ENCODE peak calls at places on chromosomes 4 and X, in nine cellular contexts. B, M, H, X, U, J, Y, W and O are unnamed samples.

GRCh38 chrX:69951756-69952155 is 98.0 kb downstream of the AWAT2 start:
- DNase-seq in M (no peak), U (peak; percentile 29), W (no peak), X (no peak), J (no peak), B (no peak), Y (no peak), H (no peak), O (peak; percentile 29)

GRCh38 chrX:928606-929005 is 283.8 kb downstream of the CRLF2 start:
- DNase-seq in J (no peak), M (no peak), B (no peak), Y (no peak), X (no peak), W (no peak), U (no peak), H (no peak), O (no peak)

GRCh38 chr4:55784747-55785146 is 34.8 kb upstream of the EXOC1L start:
- DNase-seq in M (no peak), U (no peak), W (no peak), J (no peak), Y (no peak), B (no peak), X (no peak), H (no peak), O (no peak)

GRCh38 chrX:72100051-72100755 is 31.5 kb downstream of the RTL5 start:
- DNase-seq in X (no peak), U (no peak), B (no peak), H (no peak), W (no peak), Y (no peak), J (no peak), M (no peak), O (no peak)

GRCh38 chrX:135484636-135485289 is 35.7 kb upstream of the INTS6L start:
- DNase-seq in U (peak; percentile 61), H (peak; percentile 42), Y (no peak), J (no peak), B (no peak), W (peak; percentile 51), X (peak; percentile 11), M (peak; percentile 74), O (peak; percentile 80)

GRCh38 chr4:125985856-125986255 is 671.1 kb downstream of the FAT4 start:
- DNase-seq in U (no peak), J (no peak), M (no peak), H (no peak), B (no peak), X (no peak), W (no peak), Y (no peak), O (peak; percentile 4)

GRCh38 chr4:95061220-95061619 is 303.5 kb downstream of the BMPR1B start:
- DNase-seq in J (no peak), W (peak; percentile 22), M (peak; percentile 12), H (peak; percentile 42), B (no peak), Y (no peak), U (peak; percentile 32), X (no peak), O (peak; percentile 52)

GRCh38 chrX:151722241-151722846 is 6.5 kb downstream of the FATE1 start:
- DNase-seq in U (no peak), J (peak; percentile 24), Y (peak; percentile 42), M (peak; percentile 31), X (no peak), H (peak; percentile 3), W (peak; percentile 13), B (peak; percentile 58), O (peak; percentile 14)

GRCh38 chrX:134548257-134548732 is 88.3 kb downstream of the HPRT1 start:
- DNase-seq in U (peak; percentile 25), B (no peak), J (no peak), X (no peak), Y (no peak), W (peak; percentile 39), M (no peak), H (no peak), O (no peak)

GRCh38 chrX:153474266-153474665 is 3.9 kb upstream of the HAUS7 start:
- DNase-seq in W (no peak), X (no peak), B (no peak), Y (no peak), M (no peak), J (no peak), H (no peak), U (no peak), O (no peak)

GRCh38 chr4:101888472-101888871 is 97.9 kb downstream of the BANK1 start:
- DNase-seq in X (no peak), M (no peak), W (no peak), H (no peak), B (no peak), J (no peak), U (no peak), Y (no peak), O (no peak)

GRCh38 chr4:121736735-121737351 is 28.1 kb downstream of the SMIM43 start:
- DNase-seq in U (peak; percentile 80), M (peak; percentile 82), X (peak; percentile 16), H (peak; percentile 69), B (no peak), Y (no peak), J (no peak), W (peak; percentile 73), O (peak; percentile 82)

GRCh38 chr4:26871611-26872010 is 11.0 kb downstream of the STIM2 start:
- DNase-seq in W (no peak), X (no peak), U (peak; percentile 8), H (no peak), Y (no peak), J (no peak), B (no peak), M (peak; percentile 76), O (peak; percentile 30)

GRCh38 chr4:87240341-87240740 is 19.9 kb upstream of the KLHL8 start:
- DNase-seq in Y (no peak), X (no peak), J (no peak), M (no peak), W (no peak), U (no peak), H (no peak), B (no peak), O (no peak)

GRCh38 chrX:6226053-6226645 is 2.5 kb downstream of the NLGN4X start:
- DNase-seq in Y (peak; percentile 13), M (no peak), W (no peak), J (peak; percentile 11), X (no peak), H (peak; percentile 8), B (no peak), U (no peak), O (no peak)

GRCh38 chr4:10108391-10108790 is 8.2 kb downstream of the WDR1 start:
- DNase-seq in B (no peak), U (no peak), H (no peak), W (no peak), X (no peak), J (no peak), M (no peak), Y (peak; percentile 15), O (peak; percentile 39)

GRCh38 chr4:10111067-10111801 is 5.4 kb downstream of the WDR1 start:
- DNase-seq in W (no peak), M (no peak), B (no peak), U (no peak), X (no peak), H (no peak), J (no peak), Y (peak; percentile 18), O (no peak)

GRCh38 chr4:10108818-10109783 is 7.5 kb downstream of the WDR1 start:
- DNase-seq in X (peak; percentile 62), U (peak; percentile 53), J (no peak), H (no peak), M (peak; percentile 52), W (peak; percentile 61), B (no peak), Y (peak; percentile 34), O (peak; percentile 52)

GRCh38 chr4:10112658-10113284 is 3.8 kb downstream of the WDR1 start:
- DNase-seq in X (no peak), U (no peak), Y (no peak), M (no peak), B (no peak), J (no peak), W (no peak), H (no peak), O (no peak)

DNA sequence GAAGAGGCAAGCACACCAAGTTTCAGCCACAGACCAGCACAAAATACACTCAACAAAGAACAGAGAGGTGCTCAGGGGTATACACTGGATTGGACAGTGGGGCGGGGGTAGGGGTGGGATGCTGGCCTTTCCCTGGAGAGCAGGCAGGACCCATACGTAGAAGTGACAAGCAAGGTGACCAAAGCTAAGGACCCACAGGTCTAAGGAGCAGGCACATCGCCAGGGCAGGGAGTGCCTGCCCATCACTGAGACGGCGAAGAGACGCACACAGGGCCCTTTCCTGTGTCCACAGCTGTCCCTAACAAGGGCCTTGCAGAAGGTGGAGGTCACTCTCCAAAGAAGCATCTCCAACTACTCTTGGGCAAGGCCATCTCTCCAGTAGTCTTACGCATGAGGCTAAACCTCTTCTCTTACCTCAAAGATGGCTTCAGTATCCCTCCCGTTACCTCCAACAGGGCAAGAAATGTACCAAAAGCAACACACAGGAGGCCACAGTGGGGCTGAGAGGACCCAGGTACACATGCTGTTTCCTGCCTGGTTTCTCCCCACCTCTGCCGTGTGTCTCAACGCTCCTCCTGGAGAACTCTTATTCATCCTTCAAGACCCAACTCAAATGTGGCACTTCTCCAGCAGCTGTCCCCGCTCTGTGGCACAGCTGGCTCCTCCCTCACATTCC is 6.5 kb downstream of the WDR1 start:
- DNase-seq in X (no peak), W (no peak), J (no peak), U (no peak), M (no peak), B (no peak), H (no peak), Y (peak; percentile 21), O (peak; percentile 6)
- H3K4me3 ChIP-seq in X (peak overlapping the region; percentile 7), W (no peak overlapping the region), J (no peak overlapping the region), U (no peak overlapping the region), M (no peak overlapping the region), B (no peak overlapping the region), H (no peak overlapping the region), Y (no peak overlapping the region), O (no peak overlapping the region)

GRCh38 chr4:107442538-107443083 is 277.4 kb downstream of the PAPSS1 start:
- DNase-seq in U (no peak), H (no peak), B (no peak), W (no peak), Y (no peak), X (no peak), J (no peak), M (no peak), O (no peak)
- TF ChIP-seq CTCF in U (no peak), H (no peak), B (no peak), W (no peak), Y (no peak), X (no peak), J (no peak), M (no peak), O (no peak)

GRCh38 chrX:15985937-15986336 is 131.3 kb upstream of the AP1S2 start:
- DNase-seq in U (peak; percentile 3), Y (no peak), W (peak; percentile 28), M (no peak), X (no peak), B (no peak), H (no peak), J (no peak), O (no peak)
- H3K4me3 ChIP-seq in U (no peak overlapping the region), Y (no peak overlapping the region), W (no peak overlapping the region), M (no peak overlapping the region), X (no peak overlapping the region), B (no peak overlapping the region), H (no peak overlapping the region), J (no peak overlapping the region), O (no peak overlapping the region)

DNA sequence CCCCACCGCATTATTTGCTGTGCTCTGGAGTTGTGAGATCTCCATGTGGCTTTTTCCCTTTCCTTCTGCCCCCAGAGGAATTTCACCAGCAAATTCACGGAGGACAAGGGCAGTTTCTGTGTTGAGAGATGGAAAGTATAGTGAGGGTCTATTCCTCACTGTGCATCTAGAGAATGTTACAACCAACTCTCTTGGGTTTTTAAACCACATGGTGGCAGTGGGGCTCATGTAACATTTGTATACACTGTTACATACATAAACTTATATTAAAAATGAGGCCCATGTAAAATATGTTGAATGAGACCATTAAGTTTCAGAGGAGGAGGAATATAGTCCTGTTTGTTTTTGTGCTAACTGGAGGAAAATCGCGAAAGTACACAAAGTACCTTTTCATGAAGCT is 914 bp upstream of the PRKG2 start:
- DNase-seq in Y (no peak), J (no peak), M (no peak), B (no peak), H (no peak), X (no peak), U (no peak), W (no peak), O (peak; percentile 50)
- TF ChIP-seq CTCF in Y (no peak), J (no peak), M (peak; percentile 1), B (no peak), H (no peak), X (no peak), U (no peak), W (peak; percentile 6), O (no peak)